ENCODE peak calls at places on chromosomes 13 and 19, in nine cellular contexts. One of them, this sample, is unnamed.

GRCh38 chr13:50911051-50911690 is 1.6 kb downstream of the RNASEH2B start:
- DNase-seq in fibroblast of lung: peak; percentile 31
- DNase-seq in DND-41: peak; percentile 40
- DNase-seq in GM12878: no peak
- DNase-seq in mucosa of descending colon: no peak
- DNase-seq in HFFc6: no peak
- DNase-seq in cardiac muscle cell: peak; percentile 17
- DNase-seq in Peyer's patch: no peak
- DNase-seq in brain microvascular endothelial cell: no peak
- DNase-seq in this sample: no peak

GRCh38 chr13:98295371-98295770 is 118.3 kb upstream of the RNF113B start:
- DNase-seq in fibroblast of lung: peak; percentile 26
- DNase-seq in DND-41: no peak
- DNase-seq in GM12878: no peak
- DNase-seq in mucosa of descending colon: no peak
- DNase-seq in HFFc6: peak; percentile 18
- DNase-seq in cardiac muscle cell: no peak
- DNase-seq in Peyer's patch: no peak
- DNase-seq in brain microvascular endothelial cell: no peak
- DNase-seq in this sample: no peak

GRCh38 chr13:75803982-75804381 is 167.9 kb downstream of the LMO7 start:
- DNase-seq in fibroblast of lung: no peak
- DNase-seq in DND-41: no peak
- DNase-seq in GM12878: no peak
- DNase-seq in mucosa of descending colon: no peak
- DNase-seq in HFFc6: no peak
- DNase-seq in cardiac muscle cell: peak; percentile 9
- DNase-seq in Peyer's patch: no peak
- DNase-seq in brain microvascular endothelial cell: no peak
- DNase-seq in this sample: no peak

GRCh38 chr13:51929699-51930098 is 67.9 kb downstream of the CCDC70 start:
- DNase-seq in fibroblast of lung: no peak
- DNase-seq in DND-41: no peak
- DNase-seq in GM12878: no peak
- DNase-seq in mucosa of descending colon: no peak
- DNase-seq in HFFc6: no peak
- DNase-seq in cardiac muscle cell: no peak
- DNase-seq in Peyer's patch: no peak
- DNase-seq in brain microvascular endothelial cell: no peak
- DNase-seq in this sample: no peak

GRCh38 chr13:100675660-100676129 is 1.1 kb upstream of the TMTC4 start:
- DNase-seq in fibroblast of lung: no peak
- DNase-seq in DND-41: no peak
- DNase-seq in GM12878: no peak
- DNase-seq in mucosa of descending colon: no peak
- DNase-seq in HFFc6: no peak
- DNase-seq in cardiac muscle cell: no peak
- DNase-seq in Peyer's patch: no peak
- DNase-seq in brain microvascular endothelial cell: no peak
- DNase-seq in this sample: no peak

GRCh38 chr19:54017266-54017665 is 25.8 kb downstream of the CACNG6 start:
- DNase-seq in fibroblast of lung: peak; percentile 49
- DNase-seq in DND-41: no peak
- DNase-seq in GM12878: no peak
- DNase-seq in mucosa of descending colon: no peak
- DNase-seq in HFFc6: peak; percentile 48
- DNase-seq in cardiac muscle cell: peak; percentile 94
- DNase-seq in Peyer's patch: no peak
- DNase-seq in brain microvascular endothelial cell: peak; percentile 85
- DNase-seq in this sample: no peak

GRCh38 chr19:5171711-5172110 is 168.9 kb downstream of the PTPRS start:
- DNase-seq in fibroblast of lung: no peak
- DNase-seq in DND-41: no peak
- DNase-seq in GM12878: no peak
- DNase-seq in mucosa of descending colon: no peak
- DNase-seq in HFFc6: no peak
- DNase-seq in cardiac muscle cell: peak; percentile 11
- DNase-seq in Peyer's patch: no peak
- DNase-seq in brain microvascular endothelial cell: no peak
- DNase-seq in this sample: no peak

GRCh38 chr19:18798384-18799352 is 7.6 kb upstream of the COMP start:
- DNase-seq in fibroblast of lung: no peak
- DNase-seq in DND-41: no peak
- DNase-seq in GM12878: no peak
- DNase-seq in mucosa of descending colon: peak; percentile 41
- DNase-seq in HFFc6: no peak
- DNase-seq in cardiac muscle cell: no peak
- DNase-seq in Peyer's patch: no peak
- DNase-seq in brain microvascular endothelial cell: no peak
- DNase-seq in this sample: no peak

GRCh38 chr13:77946522-77946921 is 27.9 kb upstream of the EDNRB start:
- DNase-seq in fibroblast of lung: no peak
- DNase-seq in DND-41: no peak
- DNase-seq in GM12878: no peak
- DNase-seq in mucosa of descending colon: no peak
- DNase-seq in HFFc6: no peak
- DNase-seq in cardiac muscle cell: no peak
- DNase-seq in Peyer's patch: no peak
- DNase-seq in brain microvascular endothelial cell: no peak
- DNase-seq in this sample: no peak

GRCh38 chr13:23750383-23751121 is 138.6 kb downstream of the MIPEP start:
- DNase-seq in fibroblast of lung: no peak
- DNase-seq in DND-41: no peak
- DNase-seq in GM12878: no peak
- DNase-seq in mucosa of descending colon: no peak
- DNase-seq in HFFc6: no peak
- DNase-seq in cardiac muscle cell: no peak
- DNase-seq in Peyer's patch: no peak
- DNase-seq in brain microvascular endothelial cell: peak; percentile 90
- DNase-seq in this sample: no peak

GRCh38 chr13:95222733-95223018 is 78.6 kb downstream of the ABCC4 start:
- DNase-seq in fibroblast of lung: no peak
- DNase-seq in DND-41: no peak
- DNase-seq in GM12878: no peak
- DNase-seq in mucosa of descending colon: no peak
- DNase-seq in HFFc6: no peak
- DNase-seq in cardiac muscle cell: no peak
- DNase-seq in Peyer's patch: no peak
- DNase-seq in brain microvascular endothelial cell: no peak
- DNase-seq in this sample: no peak

GRCh38 chr13:111518161-111518791 is 197.8 kb downstream of the TEX29 start:
- DNase-seq in fibroblast of lung: no peak
- DNase-seq in DND-41: no peak
- DNase-seq in GM12878: no peak
- DNase-seq in mucosa of descending colon: no peak
- DNase-seq in HFFc6: no peak
- DNase-seq in cardiac muscle cell: no peak
- DNase-seq in Peyer's patch: no peak
- DNase-seq in brain microvascular endothelial cell: no peak
- DNase-seq in this sample: peak; percentile 56

GRCh38 chr13:111213964-111214726 is 99.0 kb downstream of the ARHGEF7 start:
- DNase-seq in fibroblast of lung: no peak
- DNase-seq in DND-41: no peak
- DNase-seq in GM12878: no peak
- DNase-seq in mucosa of descending colon: peak; percentile 12
- DNase-seq in HFFc6: no peak
- DNase-seq in cardiac muscle cell: no peak
- DNase-seq in Peyer's patch: no peak
- DNase-seq in brain microvascular endothelial cell: no peak
- DNase-seq in this sample: no peak

GRCh38 chr19:5953680-5954213 is 24.2 kb downstream of the RANBP3 start:
- DNase-seq in fibroblast of lung: no peak
- DNase-seq in DND-41: no peak
- DNase-seq in GM12878: no peak
- DNase-seq in mucosa of descending colon: no peak
- DNase-seq in HFFc6: no peak
- DNase-seq in cardiac muscle cell: no peak
- DNase-seq in Peyer's patch: no peak
- DNase-seq in brain microvascular endothelial cell: peak; percentile 32
- DNase-seq in this sample: no peak

GRCh38 chr19:32677657-32678056 is 2.0 kb downstream of the RGS9BP start:
- DNase-seq in fibroblast of lung: no peak
- DNase-seq in DND-41: no peak
- DNase-seq in GM12878: no peak
- DNase-seq in mucosa of descending colon: no peak
- DNase-seq in HFFc6: no peak
- DNase-seq in cardiac muscle cell: no peak
- DNase-seq in Peyer's patch: no peak
- DNase-seq in brain microvascular endothelial cell: no peak
- DNase-seq in this sample: no peak

GRCh38 chr19:51327066-51327985 is 14.6 kb downstream of the VSIG10L start:
- DNase-seq in fibroblast of lung: peak; percentile 41
- DNase-seq in DND-41: no peak
- DNase-seq in GM12878: no peak
- DNase-seq in mucosa of descending colon: peak; percentile 45
- DNase-seq in HFFc6: no peak
- DNase-seq in cardiac muscle cell: peak; percentile 74
- DNase-seq in Peyer's patch: peak; percentile 64
- DNase-seq in brain microvascular endothelial cell: peak; percentile 42
- DNase-seq in this sample: no peak

GRCh38 chr19:18713550-18714117 is 30.2 kb downstream of the CRTC1 start:
- DNase-seq in fibroblast of lung: no peak
- DNase-seq in DND-41: no peak
- DNase-seq in GM12878: no peak
- DNase-seq in mucosa of descending colon: no peak
- DNase-seq in HFFc6: no peak
- DNase-seq in cardiac muscle cell: no peak
- DNase-seq in Peyer's patch: no peak
- DNase-seq in brain microvascular endothelial cell: no peak
- DNase-seq in this sample: no peak

GRCh38 chr13:37175996-37176395 is 70.5 kb upstream of the CSNK1A1L start:
- DNase-seq in fibroblast of lung: peak; percentile 94
- DNase-seq in DND-41: no peak
- DNase-seq in GM12878: no peak
- DNase-seq in mucosa of descending colon: no peak
- DNase-seq in HFFc6: peak; percentile 50
- DNase-seq in cardiac muscle cell: peak; percentile 96
- DNase-seq in Peyer's patch: no peak
- DNase-seq in brain microvascular endothelial cell: peak; percentile 46
- DNase-seq in this sample: no peak

GRCh38 chr19:46773018-46773399 is 15.4 kb downstream of the SLC1A5 start:
- DNase-seq in fibroblast of lung: no peak
- DNase-seq in DND-41: no peak
- DNase-seq in GM12878: no peak
- DNase-seq in mucosa of descending colon: no peak
- DNase-seq in HFFc6: no peak
- DNase-seq in cardiac muscle cell: no peak
- DNase-seq in Peyer's patch: no peak
- DNase-seq in brain microvascular endothelial cell: no peak
- DNase-seq in this sample: no peak

GRCh38 chr19:5494780-5495179 is 39.6 kb downstream of the ZNRF4 start:
- DNase-seq in fibroblast of lung: no peak
- DNase-seq in DND-41: no peak
- DNase-seq in GM12878: no peak
- DNase-seq in mucosa of descending colon: no peak
- DNase-seq in HFFc6: no peak
- DNase-seq in cardiac muscle cell: no peak
- DNase-seq in Peyer's patch: no peak
- DNase-seq in brain microvascular endothelial cell: no peak
- DNase-seq in this sample: no peak

GRCh38 chr19:43767316-43767715 is 12.6 kb upstream of the SMG9 start:
- DNase-seq in fibroblast of lung: no peak
- DNase-seq in DND-41: no peak
- DNase-seq in GM12878: no peak
- DNase-seq in mucosa of descending colon: no peak
- DNase-seq in HFFc6: no peak
- DNase-seq in cardiac muscle cell: no peak
- DNase-seq in Peyer's patch: no peak
- DNase-seq in brain microvascular endothelial cell: no peak
- DNase-seq in this sample: no peak

GRCh38 chr13:20391597-20392452 is 133.8 kb downstream of the CRYL1 start:
- DNase-seq in fibroblast of lung: no peak
- DNase-seq in DND-41: no peak
- DNase-seq in GM12878: no peak
- DNase-seq in mucosa of descending colon: no peak
- DNase-seq in HFFc6: no peak
- DNase-seq in cardiac muscle cell: no peak
- DNase-seq in Peyer's patch: no peak
- DNase-seq in brain microvascular endothelial cell: no peak
- DNase-seq in this sample: peak; percentile 84

GRCh38 chr13:45464687-45465453 is at the start of gene COG3:
- DNase-seq in fibroblast of lung: peak; percentile 97
- DNase-seq in DND-41: peak; percentile 95
- DNase-seq in GM12878: peak; percentile 92
- DNase-seq in mucosa of descending colon: peak; percentile 97
- DNase-seq in HFFc6: peak; percentile 98
- DNase-seq in cardiac muscle cell: peak; percentile 97
- DNase-seq in Peyer's patch: peak; percentile 97
- DNase-seq in brain microvascular endothelial cell: peak; percentile 96
- DNase-seq in this sample: peak; percentile 97
- TF ChIP-seq CTCF in fibroblast of lung: no peak
- TF ChIP-seq CTCF in DND-41: peak; percentile 59
- TF ChIP-seq CTCF in GM12878: peak; percentile 46
- TF ChIP-seq CTCF in mucosa of descending colon: peak; percentile 53
- TF ChIP-seq CTCF in HFFc6: peak; percentile 61
- TF ChIP-seq CTCF in cardiac muscle cell: peak; percentile 41
- TF ChIP-seq CTCF in Peyer's patch: no peak
- TF ChIP-seq CTCF in brain microvascular endothelial cell: no peak
- TF ChIP-seq CTCF in this sample: no peak

GRCh38 chr19:49347835-49348234 is 12.6 kb downstream of the CD37 start:
- DNase-seq in fibroblast of lung: peak; percentile 76
- DNase-seq in DND-41: no peak
- DNase-seq in GM12878: no peak
- DNase-seq in mucosa of descending colon: peak; percentile 40
- DNase-seq in HFFc6: peak; percentile 68
- DNase-seq in cardiac muscle cell: peak; percentile 67
- DNase-seq in Peyer's patch: no peak
- DNase-seq in brain microvascular endothelial cell: peak; percentile 54
- DNase-seq in this sample: no peak
- TF ChIP-seq CTCF in fibroblast of lung: peak; percentile 12
- TF ChIP-seq CTCF in DND-41: no peak
- TF ChIP-seq CTCF in GM12878: no peak
- TF ChIP-seq CTCF in mucosa of descending colon: no peak
- TF ChIP-seq CTCF in HFFc6: peak; percentile 55
- TF ChIP-seq CTCF in cardiac muscle cell: peak; percentile 28
- TF ChIP-seq CTCF in Peyer's patch: no peak
- TF ChIP-seq CTCF in brain microvascular endothelial cell: peak; percentile 45
- TF ChIP-seq CTCF in this sample: peak; percentile 8

DNA sequence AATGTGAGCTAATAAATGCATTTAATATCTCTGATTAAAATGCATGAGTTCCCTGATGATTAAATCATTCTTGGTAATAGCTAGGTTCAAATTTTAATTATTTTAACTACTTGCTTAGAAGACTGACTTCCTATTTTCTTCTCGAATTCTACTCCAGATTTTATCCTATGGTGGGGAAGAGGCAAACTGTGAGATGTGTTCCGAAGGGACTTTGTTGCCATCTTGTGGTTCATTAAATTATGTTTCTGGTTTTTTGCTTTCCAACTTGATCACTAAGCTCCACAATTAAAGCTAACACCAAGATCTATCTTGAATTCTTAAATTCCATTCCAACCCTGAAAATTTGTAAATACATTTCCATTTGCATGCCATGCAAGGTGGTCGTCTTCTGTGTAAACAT is 538.4 kb upstream of the PCDH20 start:
- DNase-seq in fibroblast of lung: peak; percentile 61
- DNase-seq in DND-41: no peak
- DNase-seq in GM12878: no peak
- DNase-seq in mucosa of descending colon: no peak
- DNase-seq in HFFc6: no peak
- DNase-seq in cardiac muscle cell: peak; percentile 31
- DNase-seq in Peyer's patch: no peak
- DNase-seq in brain microvascular endothelial cell: no peak
- DNase-seq in this sample: no peak
- TF ChIP-seq CTCF in fibroblast of lung: no peak
- TF ChIP-seq CTCF in DND-41: peak; percentile 32
- TF ChIP-seq CTCF in GM12878: no peak
- TF ChIP-seq CTCF in mucosa of descending colon: no peak
- TF ChIP-seq CTCF in HFFc6: peak; percentile 19
- TF ChIP-seq CTCF in cardiac muscle cell: peak; percentile 22
- TF ChIP-seq CTCF in Peyer's patch: no peak
- TF ChIP-seq CTCF in brain microvascular endothelial cell: peak; percentile 36
- TF ChIP-seq CTCF in this sample: peak; percentile 67

GRCh38 chr13:74040200-74040599 is 94.0 kb downstream of the KLF12 start:
- DNase-seq in fibroblast of lung: peak; percentile 33
- DNase-seq in DND-41: peak; percentile 45
- DNase-seq in GM12878: no peak
- DNase-seq in mucosa of descending colon: peak; percentile 75
- DNase-seq in HFFc6: no peak
- DNase-seq in cardiac muscle cell: peak; percentile 44
- DNase-seq in Peyer's patch: peak; percentile 62
- DNase-seq in brain microvascular endothelial cell: peak; percentile 28
- DNase-seq in this sample: no peak
- TF ChIP-seq CTCF in fibroblast of lung: peak; percentile 38
- TF ChIP-seq CTCF in DND-41: peak; percentile 63
- TF ChIP-seq CTCF in GM12878: peak; percentile 88
- TF ChIP-seq CTCF in mucosa of descending colon: peak; percentile 20
- TF ChIP-seq CTCF in HFFc6: peak; percentile 70
- TF ChIP-seq CTCF in cardiac muscle cell: peak; percentile 53
- TF ChIP-seq CTCF in Peyer's patch: peak; percentile 30
- TF ChIP-seq CTCF in brain microvascular endothelial cell: peak; percentile 85
- TF ChIP-seq CTCF in this sample: peak; percentile 57

This sample was measured in osteocyte.